ENCODE peak calls at places on chromosomes 12 and 14, in four cellular contexts. L, O, M and F are unnamed samples.

GRCh38 chr12:1583421-1584078 is 10.8 kb downstream of the FBXL14 start:
- DNase-seq in L (peak; percentile 80), M (peak; percentile 74), O (peak; percentile 79), F (peak; percentile 92)

GRCh38 chr14:90721619-90722305 is 94.5 kb downstream of the TTC7B start:
- DNase-seq in M (no peak), L (no peak), O (peak; percentile 79), F (no peak)

GRCh38 chr12:50103767-50104321 is at the start of gene GPD1:
- DNase-seq in O (peak; percentile 53), L (no peak), M (peak; percentile 76), F (peak; percentile 68)

GRCh38 chr12:92134638-92135274 is 10.9 kb downstream of the BTG1 start:
- DNase-seq in O (peak; percentile 82), M (no peak), L (peak; percentile 56), F (no peak)

GRCh38 chr14:61891810-61892209 is 129.6 kb downstream of the SNAPC1 start:
- DNase-seq in L (no peak), M (no peak), O (no peak), F (no peak)

GRCh38 chr14:100193417-100194357 is 34.2 kb upstream of the DEGS2 start:
- DNase-seq in L (no peak), O (no peak), M (no peak), F (peak; percentile 27)

GRCh38 chr12:1769809-1770494 is 50.4 kb upstream of the LRTM2 start:
- DNase-seq in O (no peak), L (no peak), M (no peak), F (no peak)

GRCh38 chr14:44981198-44981597 is 19.2 kb downstream of the TOGARAM1 start:
- DNase-seq in O (no peak), M (no peak), L (no peak), F (no peak)

GRCh38 chr14:21040370-21040925 is 1.7 kb upstream of the RNASE7 start:
- DNase-seq in O (no peak), M (no peak), L (no peak), F (no peak)

GRCh38 chr12:6570264-6570887 is 2.3 kb upstream of the NOP2 start:
- DNase-seq in M (peak; percentile 90), O (peak; percentile 29), L (peak; percentile 39), F (peak; percentile 76)

GRCh38 chr12:28035483-28035882 is 63.0 kb upstream of the PTHLH start:
- DNase-seq in L (peak; percentile 63), O (peak; percentile 75), M (no peak), F (no peak)

GRCh38 chr12:120816363-120816762 is 87.8 kb downstream of the SPPL3 start:
- DNase-seq in M (no peak), L (no peak), O (no peak), F (no peak)

GRCh38 chr12:18849761-18850160 is 111.8 kb downstream of the CAPZA3 start:
- DNase-seq in M (no peak), O (peak; percentile 33), L (no peak), F (no peak)

GRCh38 chr12:132189378-132190011 is 45.2 kb downstream of the NOC4L start:
- DNase-seq in L (peak; percentile 77), M (peak; percentile 83), O (peak; percentile 88), F (peak; percentile 86)

GRCh38 chr12:9741726-9742125 is 8.8 kb upstream of the CLECL1 start:
- DNase-seq in O (no peak), L (no peak), M (no peak), F (no peak)

GRCh38 chr12:92289611-92290010 is 144.0 kb upstream of the BTG1 start:
- DNase-seq in M (no peak), L (no peak), O (no peak), F (no peak)

GRCh38 chr12:41903014-41903702 is 241.5 kb downstream of the GXYLT1 start:
- DNase-seq in M (no peak), L (peak; percentile 13), O (no peak), F (no peak)

GRCh38 chr14:98925362-98926040 is 346.5 kb downstream of the BCL11B start:
- DNase-seq in M (no peak), L (no peak), O (no peak), F (no peak)

GRCh38 chr12:104669851-104670337 is 213.1 kb downstream of the CHST11 start:
- DNase-seq in L (no peak), O (peak; percentile 66), M (no peak), F (no peak)

GRCh38 chr12:64685605-64686004 is 73.6 kb downstream of the GNS start:
- DNase-seq in O (no peak), M (no peak), L (no peak), F (no peak)

GRCh38 chr12:64681200-64682052 is 71.1 kb downstream of the RASSF3 start:
- DNase-seq in L (peak; percentile 37), O (no peak), M (no peak), F (no peak)

GRCh38 chr12:64680235-64680634 is 69.9 kb downstream of the RASSF3 start:
- DNase-seq in L (no peak), M (no peak), O (no peak), F (no peak)

GRCh38 chr12:64685076-64685475 is 74.1 kb downstream of the GNS start:
- DNase-seq in L (no peak), O (no peak), M (no peak), F (no peak)

GRCh38 chr12:64682572-64683277 is 72.4 kb downstream of the RASSF3 start:
- DNase-seq in M (no peak), O (peak; percentile 58), L (peak; percentile 74), F (peak; percentile 73)
- H4K20me1 ChIP-seq in M (no peaks in the 10 kb centered on the region), O (no peaks in the 10 kb centered on the region), L (no peaks in the 10 kb centered on the region), F (peaks cover 51% of the 10 kb centered on the region)

GRCh38 chr12:117087808-117088207 is 11.4 kb downstream of the TESC start:
- DNase-seq in O (no peak), L (no peak), M (no peak), F (no peak)
- H4K20me1 ChIP-seq in O (no peaks in the 10 kb centered on the region), L (no peaks in the 10 kb centered on the region), M (no peaks in the 10 kb centered on the region), F (no peaks in the 10 kb centered on the region)

DNA sequence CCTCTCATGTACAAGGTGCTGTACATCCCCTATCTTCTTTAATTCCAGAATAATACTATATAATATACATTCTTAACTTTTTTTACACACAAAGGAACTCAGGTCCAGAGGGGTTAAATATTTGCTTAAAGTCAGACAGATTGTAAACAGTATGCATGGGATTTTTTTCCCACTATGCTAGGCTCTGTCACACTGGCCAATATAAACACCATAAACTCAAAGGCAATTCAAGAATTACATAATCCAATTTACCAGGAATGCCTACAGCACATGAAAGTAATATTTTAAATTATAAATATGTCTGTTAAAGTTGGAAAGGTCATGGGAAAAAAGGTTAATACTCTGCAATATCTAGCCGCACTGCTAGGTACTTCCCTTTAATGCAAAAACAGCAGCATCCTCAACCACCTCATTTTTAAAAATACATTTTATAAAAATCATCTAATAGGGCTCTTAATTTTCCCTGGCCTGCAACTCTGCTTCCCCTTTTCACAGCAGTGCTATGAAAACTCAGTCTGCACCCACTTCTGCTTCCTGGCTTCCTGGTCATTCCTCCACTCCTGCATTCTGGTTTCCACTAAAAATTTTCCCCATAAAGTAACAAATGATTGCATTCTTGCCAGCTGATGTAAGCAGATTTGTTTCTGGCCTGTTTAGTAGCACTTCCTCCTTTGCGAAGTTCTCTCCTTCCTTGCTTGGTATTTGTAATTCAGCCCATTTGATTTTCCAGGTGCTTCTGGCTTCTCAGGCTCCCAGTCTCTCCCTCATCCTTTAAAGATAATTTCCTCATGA is 128.1 kb downstream of the ITPR2 start:
- DNase-seq in L (peak; percentile 82), O (peak; percentile 68), M (no peak), F (no peak)
- H4K20me1 ChIP-seq in L (no peaks in the 10 kb centered on the region), O (no peaks in the 10 kb centered on the region), M (no peaks in the 10 kb centered on the region), F (no peaks in the 10 kb centered on the region)

DNA sequence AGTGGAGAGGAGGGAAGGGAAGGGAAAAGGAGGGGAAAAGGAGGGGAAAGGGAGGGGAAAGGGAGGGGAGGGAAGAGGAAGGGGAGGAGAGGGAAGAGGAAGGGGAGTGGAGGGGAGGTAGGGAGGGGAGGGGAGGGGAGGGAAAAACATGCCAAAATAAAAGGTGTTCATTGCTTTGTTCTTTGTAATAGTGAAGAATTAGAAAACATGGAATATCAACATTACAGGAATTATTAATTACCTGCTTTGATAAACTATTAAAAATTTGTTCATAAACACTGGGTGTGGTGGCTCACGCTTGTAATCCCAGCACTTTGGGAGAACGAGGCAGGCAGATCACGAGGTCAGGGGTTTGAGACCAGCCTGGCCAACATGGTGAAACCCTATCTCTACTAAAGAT is 579.2 kb downstream of the MED13L start:
- DNase-seq in O (no peak), M (no peak), L (no peak), F (no peak)
- H4K20me1 ChIP-seq in O (no peaks in the 10 kb centered on the region), M (no peaks in the 10 kb centered on the region), L (no peaks in the 10 kb centered on the region), F (no peaks in the 10 kb centered on the region)